ENCODE peak calls at places on chromosome X, in four cellular contexts. C is testis; W is coronary artery; T is stimulated activated CD4-positive, alpha-beta T cell treated with anti-CD3 and anti-CD28 coated beads, TNF-alpha, amount 100 ng/mL, for 24 hours. K is an unnamed sample.
A peak's percentile ranks its signal among the peaks of the same experiment; 100 is the strongest.

GRCh38 chrX:68647156-68647957 is at the start of gene STARD8:
- DNase-seq in C (peak; percentile 16), W (no peak), T (no peak), K (peak; percentile 39)

GRCh38 chrX:107834273-107835201 is 8.9 kb downstream of the MID2 start:
- DNase-seq in C (no peak), W (no peak), T (no peak), K (no peak)

GRCh38 chrX:1401611-1402430 is 9.9 kb upstream of the SLC25A6 start:
- DNase-seq in C (no peak), W (no peak), T (no peak), K (no peak)

GRCh38 chrX:140091276-140091886 is 126.1 kb upstream of the CXorf66 start:
- DNase-seq in C (peak; percentile 41), W (no peak), T (peak; percentile 24), K (peak; percentile 36)

GRCh38 chrX:14872851-14873675 is at the start of the genes FANCB and MOSPD2:
- DNase-seq in C (peak; percentile 95), W (peak; percentile 95), T (peak; percentile 93), K (peak; percentile 95)

GRCh38 chrX:134886201-134886600 is 104.6 kb upstream of the SMIM10 start:
- DNase-seq in C (no peak), W (no peak), T (no peak), K (no peak)

GRCh38 chrX:30153175-30153880 is 62.0 kb upstream of the MAGEB2 start:
- DNase-seq in C (no peak), W (no peak), T (no peak), K (no peak)

GRCh38 chrX:74280759-74281158 is 23.2 kb upstream of the ZCCHC13 start:
- DNase-seq in C (no peak), W (no peak), T (no peak), K (no peak)

GRCh38 chrX:30504309-30504708 is 73.3 kb downstream of the TASL start:
- DNase-seq in C (no peak), W (no peak), T (no peak), K (no peak)